ENCODE peak calls at places on chromosomes 2 and 18, in eight cellular contexts. Q, A, L, J, E, N, Y and D are unnamed samples.
A peak's percentile ranks its signal among the peaks of the same experiment; 100 is the strongest.

GRCh38 chr18:79580481-79581171 is 99.0 kb upstream of the CTDP1 start:
- DNase-seq in Q (no peak), A (peak; percentile 31), L (no peak), J (peak; percentile 2), E (no peak), N (no peak), Y (peak; percentile 6), D (peak; percentile 1)

GRCh38 chr2:159904127-159904564 is 106.1 kb upstream of the CD302 start:
- DNase-seq in Q (no peak), A (no peak), L (no peak), J (peak; percentile 17), E (no peak), N (no peak), Y (no peak), D (peak; percentile 50)

GRCh38 chr2:239275037-239275685 is 125.7 kb downstream of the HDAC4 start:
- DNase-seq in Q (peak; percentile 90), A (no peak), L (no peak), J (peak; percentile 41), E (peak; percentile 82), N (peak; percentile 69), Y (no peak), D (no peak)

GRCh38 chr18:34837769-34838194 is 127.7 kb downstream of the DTNA start:
- DNase-seq in Q (no peak), A (no peak), L (no peak), J (no peak), E (no peak), N (no peak), Y (no peak), D (peak; percentile 16)

GRCh38 chr2:212721026-212721451 is 182.4 kb upstream of the ERBB4 start:
- DNase-seq in Q (no peak), A (no peak), L (no peak), J (no peak), E (no peak), N (no peak), Y (no peak), D (no peak)

GRCh38 chr18:6731197-6731596 is 1.7 kb downstream of the ARHGAP28 start:
- DNase-seq in Q (no peak), A (no peak), L (no peak), J (peak; percentile 26), E (no peak), N (no peak), Y (no peak), D (no peak)

GRCh38 chr2:122831644-122832043 is 1076.2 kb downstream of the TSN start:
- DNase-seq in Q (no peak), A (no peak), L (no peak), J (no peak), E (no peak), N (no peak), Y (no peak), D (no peak)

GRCh38 chr2:20617081-20617575 is 33.8 kb downstream of the HS1BP3 start:
- DNase-seq in Q (peak; percentile 54), A (peak; percentile 78), L (no peak), J (peak; percentile 56), E (no peak), N (peak; percentile 67), Y (peak; percentile 50), D (peak; percentile 81)

GRCh38 chr2:236440110-236440881 is 129.3 kb upstream of the ACKR3 start:
- DNase-seq in Q (no peak), A (no peak), L (no peak), J (no peak), E (no peak), N (no peak), Y (no peak), D (peak; percentile 90)

GRCh38 chr2:197576631-197577030 is 60.8 kb downstream of the MOB4 start:
- DNase-seq in Q (no peak), A (no peak), L (no peak), J (no peak), E (no peak), N (no peak), Y (no peak), D (no peak)

GRCh38 chr18:5543036-5543671 is 643 bp downstream of the EPB41L3 start:
- DNase-seq in Q (peak; percentile 52), A (peak; percentile 55), L (no peak), J (peak; percentile 25), E (no peak), N (no peak), Y (peak; percentile 53), D (no peak)

GRCh38 chr2:235078914-235079472 is 127.2 kb downstream of the SH3BP4 start:
- DNase-seq in Q (no peak), A (no peak), L (no peak), J (no peak), E (no peak), N (no peak), Y (no peak), D (no peak)

GRCh38 chr2:26988165-26988879 is 17.9 kb downstream of the MAPRE3 start:
- DNase-seq in Q (no peak), A (no peak), L (no peak), J (no peak), E (no peak), N (no peak), Y (no peak), D (no peak)

GRCh38 chr2:138121769-138122661 is 157.7 kb downstream of the HNMT start:
- DNase-seq in Q (no peak), A (no peak), L (no peak), J (no peak), E (no peak), N (peak; percentile 30), Y (no peak), D (no peak)

GRCh38 chr2:209209943-209210342 is 213.9 kb upstream of the MAP2 start:
- DNase-seq in Q (no peak), A (peak; percentile 24), L (no peak), J (no peak), E (no peak), N (no peak), Y (no peak), D (no peak)

GRCh38 chr2:209208211-209208610 is 215.6 kb upstream of the MAP2 start:
- DNase-seq in Q (peak; percentile 16), A (peak; percentile 31), L (no peak), J (peak; percentile 75), E (peak; percentile 10), N (no peak), Y (peak; percentile 49), D (peak; percentile 45)
- TF ChIP-seq CTCF in Q (peak; percentile 68), A (peak; percentile 95), L (no peak), J (peak; percentile 77), E (peak; percentile 38), N (no peak), Y (peak; percentile 39), D (peak; percentile 56)

GRCh38 chr2:233674314-233674713 is 2.6 kb downstream of the UGT1A9 start:
- DNase-seq in Q (no peak), A (no peak), L (no peak), J (no peak), E (no peak), N (no peak), Y (no peak), D (no peak)

GRCh38 chr2:233681534-233682099 is at the start of gene UGT1A7:
- DNase-seq in Q (no peak), A (no peak), L (no peak), J (no peak), E (no peak), N (no peak), Y (no peak), D (no peak)

GRCh38 chr2:233674995-233675394 is 3.3 kb downstream of the UGT1A9 start:
- DNase-seq in Q (no peak), A (no peak), L (no peak), J (no peak), E (no peak), N (no peak), Y (peak; percentile 45), D (no peak)

GRCh38 chr2:233676046-233676445 is 4.3 kb downstream of the UGT1A9 start:
- DNase-seq in Q (no peak), A (no peak), L (no peak), J (no peak), E (no peak), N (no peak), Y (no peak), D (no peak)

DNA sequence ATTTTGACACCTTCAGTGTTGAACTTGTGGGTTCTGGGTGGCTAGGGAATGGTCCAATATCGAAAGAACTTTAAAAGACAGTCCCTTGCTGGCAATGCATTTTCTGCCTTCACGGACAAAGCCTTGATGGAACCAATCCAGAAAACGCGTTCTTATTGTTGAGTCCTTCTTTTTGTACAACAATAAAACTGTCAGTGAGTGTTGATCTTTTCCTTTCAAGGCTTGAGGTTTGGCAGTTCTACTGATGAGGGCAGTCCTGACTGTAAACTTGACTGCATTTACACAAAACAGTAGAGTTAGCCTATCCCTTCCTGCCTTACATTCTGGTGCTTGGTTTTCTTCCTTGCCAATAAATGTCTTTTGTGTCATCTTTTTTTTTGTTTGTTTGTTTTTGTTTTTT is 2.5 kb upstream of the UGT1A7 start:
- DNase-seq in Q (no peak), A (no peak), L (no peak), J (no peak), E (no peak), N (no peak), Y (no peak), D (no peak)
- TF ChIP-seq CTCF in Q (no peak), A (no peak), L (no peak), J (no peak), E (no peak), N (no peak), Y (no peak), D (no peak)

DNA sequence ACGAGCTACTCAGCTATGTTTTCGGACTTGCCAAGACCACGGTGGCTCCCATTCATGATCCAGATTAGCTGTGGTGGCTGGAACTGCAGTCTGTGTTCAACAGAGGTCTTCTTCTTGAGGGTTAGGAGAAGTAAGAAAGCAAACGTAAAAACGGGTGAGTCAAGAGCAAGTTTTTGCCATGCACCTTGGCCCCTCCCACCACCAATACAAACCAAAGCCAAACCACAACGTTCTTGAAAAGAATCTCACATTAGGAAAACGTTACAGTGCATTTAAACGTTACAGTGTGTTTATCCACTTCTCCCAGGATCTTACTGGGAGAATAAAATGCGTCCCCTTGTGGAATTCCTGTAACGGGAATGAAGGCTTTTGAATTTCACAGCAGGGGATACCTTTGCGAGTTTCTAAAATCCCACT is 725 bp downstream of the FBXO48 start:
- DNase-seq in Q (no peak), A (no peak), L (no peak), J (peak; percentile 24), E (peak; percentile 33), N (no peak), Y (peak; percentile 27), D (peak; percentile 17)
- TF ChIP-seq CTCF in Q (peak; percentile 40), A (no peak), L (no peak), J (no peak), E (no peak), N (no peak), Y (no peak), D (no peak)

DNA sequence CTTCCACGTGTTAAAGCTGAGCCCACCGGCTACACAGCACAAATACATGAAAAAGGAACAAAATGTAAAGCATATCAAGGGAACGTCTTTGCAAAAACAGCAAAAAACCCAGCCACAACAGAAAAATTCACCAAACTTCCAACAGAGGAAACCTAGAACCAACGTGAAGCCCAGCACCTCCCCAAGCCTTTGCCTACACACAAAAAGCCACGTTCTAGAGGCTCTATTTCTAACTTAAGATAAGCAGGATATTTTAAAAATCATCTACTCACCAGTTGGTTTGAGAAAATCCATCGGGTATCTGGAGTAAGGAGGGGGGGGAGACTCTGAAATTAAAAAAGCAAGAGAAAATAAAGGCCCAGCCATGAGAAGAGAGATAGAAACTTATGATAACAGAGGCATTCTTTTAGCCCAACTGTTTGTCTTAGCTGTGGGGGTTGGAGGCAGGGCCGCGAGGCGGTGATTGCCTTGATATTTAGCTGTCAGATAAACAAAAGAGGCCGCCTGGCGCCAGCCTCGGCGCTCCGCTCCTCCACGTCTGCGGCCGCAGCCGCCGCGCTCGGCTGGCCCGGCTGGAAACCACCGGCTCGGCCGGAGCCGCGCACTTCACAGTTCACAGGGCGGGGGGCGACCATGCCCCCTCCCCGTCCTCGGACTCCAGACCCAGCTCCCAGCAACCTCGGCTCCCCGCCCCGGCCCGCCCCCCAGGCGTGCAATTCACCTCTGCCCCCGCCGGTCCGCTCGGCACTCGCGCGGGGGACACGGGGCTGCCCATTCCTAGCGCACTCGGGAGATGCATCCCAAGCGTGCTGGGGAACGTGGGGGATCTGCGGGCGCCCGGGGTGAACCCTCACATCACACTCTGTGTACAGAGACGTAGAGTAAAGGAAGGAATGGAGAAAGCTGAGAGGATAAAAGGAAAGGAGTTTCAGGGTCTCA is 2.4 kb downstream of the SMAD7 start:
- DNase-seq in Q (peak; percentile 69), A (peak; percentile 37), L (no peak), J (peak; percentile 71), E (no peak), N (peak; percentile 77), Y (peak; percentile 42), D (peak; percentile 91)
- TF ChIP-seq CTCF in Q (no peak), A (no peak), L (no peak), J (no peak), E (no peak), N (no peak), Y (no peak), D (no peak)